ENCODE peak calls at places on chromosomes 13 and 19, in four cellular contexts. P is K562, T is H1, Y is HCT116. F is an unnamed sample.

GRCh38 chr13:98202026-98202425 is 25.0 kb upstream of the RNF113B start:
- DNase-seq in P (no peak), T (no peak), Y (no peak), F (no peak)

GRCh38 chr13:24233351-24233901 is 72.9 kb downstream of the SPATA13 start:
- DNase-seq in P (no peak), T (no peak), Y (no peak), F (no peak)

GRCh38 chr13:95480131-95480545 is 72.4 kb upstream of the CLDN10 start:
- DNase-seq in P (no peak), T (no peak), Y (no peak), F (no peak)

GRCh38 chr19:30361107-30361447 is 11.1 kb upstream of the ZNF536 start:
- DNase-seq in P (no peak), T (no peak), Y (no peak), F (no peak)

GRCh38 chr19:6577410-6578125 is 13.4 kb downstream of the CD70 start:
- DNase-seq in P (peak; percentile 38), T (no peak), Y (no peak), F (peak; percentile 43)

GRCh38 chr19:47032171-47032811 is 12.7 kb downstream of the NPAS1 start:
- DNase-seq in P (peak; percentile 54), T (no peak), Y (peak; percentile 32), F (peak; percentile 69)

GRCh38 chr19:17671906-17672305 is 16.2 kb downstream of the UNC13A start:
- DNase-seq in P (peak; percentile 75), T (no peak), Y (peak; percentile 68), F (no peak)

GRCh38 chr13:21971662-21972635 is 301.1 kb downstream of the FGF9 start:
- DNase-seq in P (no peak), T (no peak), Y (no peak), F (no peak)

GRCh38 chr19:3459322-3459881 is 20.9 kb downstream of the SMIM24 start:
- DNase-seq in P (peak; percentile 54), T (no peak), Y (no peak), F (peak; percentile 26)

GRCh38 chr13:113327766-113328391 is 30.8 kb downstream of the LAMP1 start:
- DNase-seq in P (no peak), T (no peak), Y (no peak), F (no peak)

DNA sequence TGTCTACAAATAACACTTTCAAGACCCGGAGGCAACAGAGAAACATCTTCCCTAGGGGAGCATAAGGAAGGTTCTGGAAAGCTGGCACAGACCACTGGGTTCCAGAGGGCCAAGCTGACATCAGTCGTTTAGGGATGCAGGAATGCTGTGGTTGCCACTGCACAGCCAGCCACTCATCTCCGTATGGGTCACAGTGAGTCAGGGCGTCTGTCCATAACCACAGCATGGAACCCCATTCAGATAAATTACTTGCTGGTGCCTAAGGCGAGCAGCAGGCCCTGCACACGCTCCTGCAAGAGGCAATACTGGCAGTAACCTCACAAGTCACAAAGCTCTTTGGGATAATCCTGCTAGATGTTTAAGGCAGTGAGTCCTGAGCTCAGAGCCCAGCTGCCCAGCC is 140.9 kb upstream of the UBL3 start:
- DNase-seq in P (no peak), T (no peak), Y (no peak), F (no peak)
- TF ChIP-seq JUND in P (no peak), T (no peak), Y (no peak), F (no peak)

GRCh38 chr13:109500146-109500773 is 286.1 kb downstream of the IRS2 start:
- DNase-seq in P (no peak), T (no peak), Y (no peak), F (no peak)

GRCh38 chr13:109497917-109498316 is 288.5 kb downstream of the IRS2 start:
- DNase-seq in P (no peak), T (no peak), Y (no peak), F (no peak)

GRCh38 chr13:109496216-109496615 is 290.2 kb downstream of the IRS2 start:
- DNase-seq in P (no peak), T (no peak), Y (no peak), F (no peak)

DNA sequence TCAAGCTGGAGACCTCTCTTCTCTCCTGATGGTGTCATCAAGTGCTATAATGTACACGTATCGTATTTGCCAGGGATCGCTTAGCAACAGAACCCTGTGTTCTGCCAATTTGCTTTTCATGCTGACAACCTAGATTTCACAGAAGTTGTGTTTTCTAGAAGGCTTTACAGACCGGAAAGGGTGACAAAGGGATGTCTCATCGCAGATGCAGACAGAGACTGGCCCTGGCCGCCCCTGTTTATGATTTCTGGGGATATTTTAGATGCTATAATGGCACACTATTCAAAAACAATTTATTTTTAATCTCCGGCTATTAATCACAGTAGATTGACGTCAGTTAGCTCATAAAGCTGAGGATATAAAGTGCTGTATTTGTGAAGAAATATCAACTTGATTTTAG is 291.4 kb downstream of the IRS2 start:
- DNase-seq in P (no peak), T (no peak), Y (no peak), F (no peak)
- TF ChIP-seq JUND in P (no peak), T (no peak), Y (no peak), F (no peak)

DNA sequence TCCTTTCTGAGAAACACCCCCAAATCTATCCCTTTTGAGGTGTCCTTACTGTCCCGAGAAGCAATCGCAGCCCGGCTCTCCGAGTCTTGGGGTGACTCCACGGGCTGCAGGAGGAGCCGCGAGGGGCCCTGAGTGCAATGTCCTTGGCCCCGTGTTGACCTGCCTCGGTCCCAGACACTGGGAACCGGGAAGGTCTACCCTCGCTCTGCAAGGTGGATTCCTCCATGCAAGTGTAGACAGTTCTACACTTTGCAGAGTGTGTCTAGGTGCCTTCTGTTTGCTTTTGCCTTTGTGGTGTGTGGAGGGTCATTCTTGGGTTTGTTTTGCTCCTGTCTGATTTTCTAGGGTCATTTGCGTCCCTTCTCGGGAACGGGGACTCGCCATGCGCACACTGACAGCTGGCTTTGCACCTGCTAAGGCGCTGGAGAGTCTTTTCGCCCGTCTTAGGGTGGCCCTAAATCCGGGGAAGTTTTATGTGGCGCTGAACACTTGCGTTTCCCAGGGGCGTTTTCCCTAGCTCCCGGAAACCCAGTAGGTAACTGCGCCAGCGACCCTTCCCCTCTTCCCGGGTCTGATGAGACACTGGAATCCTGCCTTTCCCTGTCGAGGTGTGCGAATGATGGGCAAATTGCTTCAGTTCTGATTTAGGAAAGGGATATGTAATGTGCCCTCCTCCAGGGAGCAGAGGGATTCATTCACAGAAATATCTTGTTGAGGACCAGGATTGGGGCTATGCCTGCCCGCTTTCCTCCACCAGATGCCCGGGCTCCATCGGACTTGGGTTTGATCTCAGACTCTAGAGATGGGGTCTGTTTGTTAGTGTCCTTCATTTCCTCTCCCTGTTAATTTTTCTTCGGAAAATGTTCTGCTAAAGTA is 755 bp downstream of the SERTM1 start:
- DNase-seq in P (no peak), T (no peak), Y (no peak), F (no peak)
- TF ChIP-seq JUND in P (no peak), T (no peak), Y (no peak), F (no peak)

DNA sequence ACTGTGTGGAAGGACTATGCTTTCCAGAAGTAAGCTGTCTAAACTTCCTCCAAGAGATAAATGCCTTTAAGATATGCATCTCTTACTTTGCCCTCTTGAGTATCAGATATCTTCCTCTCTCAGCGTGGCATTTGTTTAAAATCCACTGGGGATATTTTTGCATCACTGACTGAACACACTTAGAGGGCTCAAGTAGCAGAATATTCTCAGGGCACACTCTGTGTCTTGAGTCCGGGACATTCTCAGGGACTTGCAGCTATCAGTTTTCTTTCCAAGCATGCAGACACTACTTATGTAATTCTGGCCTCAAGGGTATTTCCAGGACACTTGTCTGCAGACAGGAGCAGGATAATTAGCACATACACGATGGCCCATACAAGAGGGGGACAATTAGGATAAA is 84.7 kb downstream of the ERCC5 start:
- DNase-seq in P (no peak), T (no peak), Y (no peak), F (no peak)
- TF ChIP-seq JUND in P (no peak), T (no peak), Y (no peak), F (no peak)

DNA sequence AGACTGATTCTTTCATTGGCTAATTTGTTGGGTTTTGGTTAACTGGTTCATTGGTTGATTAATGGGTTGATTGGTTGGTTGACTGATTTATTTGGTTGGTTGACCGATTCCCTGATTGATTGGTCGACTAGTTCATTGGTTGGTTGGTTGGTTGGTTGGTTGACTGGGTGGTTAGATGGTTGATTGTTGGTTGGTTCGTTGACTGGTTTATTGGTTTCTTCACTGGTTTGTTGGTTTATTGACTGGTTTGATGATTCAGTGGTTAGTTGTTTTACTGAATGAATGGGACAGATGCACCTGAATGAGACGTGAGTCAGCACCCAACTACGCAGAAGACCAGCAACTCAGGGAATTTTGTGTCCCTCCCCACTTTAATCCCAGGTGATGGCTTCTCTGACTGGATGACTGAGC is 2.7 kb upstream of the NUP62 start:
- DNase-seq in P (no peak), T (no peak), Y (no peak), F (no peak)
- TF ChIP-seq JUND in P (no peak), T (no peak), Y (no peak), F (no peak)

DNA sequence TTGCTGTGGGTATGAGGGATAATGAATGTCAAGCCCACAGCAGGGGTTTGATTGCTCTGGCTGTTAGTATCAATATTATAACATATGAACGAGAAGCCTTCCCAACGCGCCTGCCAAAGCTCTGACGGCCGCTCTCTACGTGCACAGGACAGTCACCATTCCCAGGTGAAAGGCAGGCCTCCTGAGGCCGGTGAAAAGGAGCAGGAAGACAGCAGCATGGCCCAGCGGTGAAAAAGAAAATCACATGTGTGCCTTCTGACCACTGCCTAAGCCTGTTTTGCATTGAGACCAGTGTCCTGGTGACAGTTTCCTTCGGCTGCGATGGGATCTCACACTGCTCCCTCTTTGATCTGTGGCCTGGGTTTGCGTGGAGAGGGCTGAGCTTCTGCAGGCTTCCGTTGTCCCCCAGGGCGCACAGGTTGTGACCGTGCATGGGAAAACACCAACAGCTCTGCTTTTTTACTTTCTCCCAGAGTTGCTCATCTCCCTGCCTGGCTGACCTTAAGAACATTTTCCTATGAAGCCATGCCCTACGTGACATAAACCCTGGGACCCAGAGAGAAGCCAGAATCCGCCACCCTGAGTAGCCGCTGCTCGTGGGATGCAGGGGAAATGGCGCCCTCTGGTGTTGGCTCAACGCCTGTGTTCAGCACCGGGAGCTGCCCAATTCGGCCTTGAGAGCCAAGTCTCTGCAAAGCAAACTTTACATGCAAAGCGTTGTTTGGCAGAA is 112.0 kb upstream of the GPR12 start:
- DNase-seq in P (peak; percentile 59), T (peak; percentile 43), Y (peak; percentile 24), F (peak; percentile 60)
- TF ChIP-seq JUND in P (no peak), T (no peak), Y (no peak), F (no peak)

DNA sequence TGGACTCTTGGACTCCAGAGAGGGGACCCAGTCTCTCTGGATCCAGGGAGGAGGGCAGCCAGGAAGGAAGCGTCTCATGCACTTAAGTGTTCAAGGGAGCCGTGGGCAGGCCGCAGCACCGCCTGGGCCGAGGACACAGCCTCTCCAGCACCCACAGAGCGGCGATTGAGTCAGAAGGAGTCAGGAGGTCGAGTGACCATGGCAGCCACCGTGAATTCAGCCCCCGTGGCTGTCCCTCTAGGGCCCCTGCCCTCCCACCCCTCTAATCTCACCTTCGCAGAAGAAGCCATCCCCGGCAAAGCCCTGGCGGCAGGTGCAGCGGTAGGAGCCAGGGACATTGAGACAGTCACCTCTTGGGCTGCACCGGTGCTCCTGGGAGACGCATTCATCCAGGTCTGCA is 38.0 kb downstream of the FBN3 start:
- DNase-seq in P (no peak), T (no peak), Y (no peak), F (no peak)
- TF ChIP-seq JUND in P (no peak), T (no peak), Y (no peak), F (no peak)

F was measured in T47D.